ENCODE peak calls at places on chromosomes 16 and 17, in four cellular contexts. Q is AG10803, P is mucosa of descending colon, K is body of pancreas. A is an unnamed sample.

GRCh38 chr17:18038149-18038850 is 668 bp downstream of the ATPAF2 start:
- DNase-seq in K (no peak), Q (no peak), P (no peak), A (no peak)

GRCh38 chr16:20899503-20900298 is 457 bp downstream of the DCUN1D3 start:
- DNase-seq in K (peak), P (peak), Q (no peak), A (peak)

GRCh38 chr17:55190748-55191147 is 74.0 kb upstream of the HLF start:
- DNase-seq in Q (no peak), P (no peak), K (no peak), A (no peak)

GRCh38 chr17:16512011-16512410 is 20.0 kb upstream of the LRRC75A start:
- DNase-seq in Q (no peak), P (no peak), K (no peak), A (no peak)

GRCh38 chr17:1005361-1005946 is 8.5 kb downstream of the TIMM22 start:
- DNase-seq in K (peak), Q (peak), P (no peak), A (peak)

GRCh38 chr17:32152130-32152529 is 9.8 kb downstream of the RHOT1 start:
- DNase-seq in K (peak), P (no peak), Q (no peak), A (no peak)

GRCh38 chr17:69042308-69042707 is 18.4 kb downstream of the ABCA9 start:
- DNase-seq in Q (no peak), P (no peak), K (no peak), A (no peak)

GRCh38 chr17:4479982-4480751 is 18.5 kb upstream of the SPNS2 start:
- DNase-seq in P (no peak), K (peak), Q (no peak), A (no peak)

GRCh38 chr16:59339871-59340270 is 605.8 kb upstream of the GOT2 start:
- DNase-seq in K (no peak), P (no peak), Q (no peak), A (no peak)

GRCh38 chr17:50559674-50560184 is 786 bp upstream of the CACNA1G start:
- DNase-seq in P (no peak), Q (peak), K (peak), A (no peak)

GRCh38 chr16:50246299-50247122 is 19.8 kb upstream of the ADCY7 start:
- DNase-seq in Q (no peak), P (peak), K (no peak), A (no peak)

GRCh38 chr16:82460761-82461160 is 166.0 kb upstream of the CDH13 start:
- DNase-seq in Q (no peak), K (no peak), P (no peak), A (no peak)

GRCh38 chr16:87765473-87765775 is 362 bp downstream of the KLHDC4 start:
- DNase-seq in Q (no peak), P (no peak), K (peak), A (no peak)

GRCh38 chr16:88385831-88386815 is 3.4 kb downstream of the ZNF469 start:
- DNase-seq in K (no peak), P (peak), Q (no peak), A (no peak)

GRCh38 chr16:9122969-9123368 is 31.5 kb downstream of the HAPSTR1 start:
- DNase-seq in K (no peak), P (no peak), Q (no peak), A (no peak)

GRCh38 chr17:59859444-59860025 is 33.2 kb downstream of the TUBD1 start:
- DNase-seq in K (no peak), P (no peak), Q (peak), A (no peak)

DNA sequence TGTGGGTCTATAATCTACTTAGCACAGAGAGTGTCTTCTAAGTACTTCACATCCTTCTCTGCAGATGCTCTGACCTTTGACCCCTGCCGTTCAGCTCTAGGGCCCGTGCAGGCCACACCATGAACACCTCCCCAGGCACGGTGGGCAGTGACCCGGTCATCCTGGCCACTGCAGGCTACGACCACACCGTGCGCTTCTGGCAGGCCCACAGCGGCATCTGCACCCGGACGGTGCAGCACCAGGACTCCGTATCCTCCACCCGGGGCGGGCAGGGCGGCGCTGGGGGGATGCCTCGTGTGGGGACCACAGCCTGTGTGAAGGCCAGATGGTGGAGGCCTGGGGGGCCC is 686 bp downstream of the MLST8 start:
- DNase-seq in Q (no peak), P (peak), K (no peak), A (peak)
- TF ChIP-seq CTCF in Q (no peak), P (no peak), K (no peak), A (no peak)

DNA sequence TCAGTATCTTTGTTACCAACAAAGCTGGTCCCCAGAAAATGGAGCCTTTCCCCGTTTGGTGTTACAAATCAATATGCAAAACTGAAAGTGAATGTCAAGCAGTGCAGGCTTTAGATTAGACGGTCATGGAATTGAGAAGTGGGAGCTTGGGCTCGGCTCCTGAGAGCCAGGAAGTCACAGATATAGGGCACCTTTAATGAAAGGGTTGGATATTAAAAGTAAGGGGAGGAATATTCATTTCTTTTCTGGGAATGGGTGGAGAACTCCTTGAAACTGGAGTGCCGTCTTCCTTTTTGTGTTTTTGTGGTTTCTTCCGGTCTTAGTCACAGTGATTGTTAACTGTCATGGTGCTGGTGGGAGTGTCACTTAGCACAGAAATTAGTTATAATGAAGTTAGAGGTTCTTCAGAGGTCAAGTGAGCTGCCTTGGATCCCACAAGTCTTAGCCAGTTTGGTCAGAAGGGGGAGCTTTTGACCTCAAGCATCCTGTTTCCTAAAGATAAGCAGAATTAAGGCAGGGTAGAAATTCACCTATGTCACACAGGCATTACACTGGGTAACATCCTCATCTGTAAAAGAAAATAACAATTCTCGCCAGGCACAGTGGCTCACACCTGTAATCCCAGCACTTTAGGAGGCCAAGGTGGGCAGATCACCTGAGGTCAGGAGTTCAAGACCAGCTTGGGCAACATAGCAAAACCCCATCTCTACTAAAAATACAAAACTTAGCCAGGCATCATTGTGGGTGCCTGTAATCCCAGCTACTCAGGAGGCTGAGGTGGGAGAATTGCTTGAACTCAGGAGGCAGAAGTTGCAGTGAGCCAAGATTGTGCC is 9.6 kb upstream of the EIF1 start:
- DNase-seq in P (no peak), K (no peak), Q (peak), A (no peak)
- TF ChIP-seq CTCF in P (no peak), K (no peak), Q (peak), A (no peak)

GRCh38 chr16:55737966-55738365 is 82.2 kb downstream of the SLC6A2 start:
- DNase-seq in Q (no peak), P (no peak), K (no peak), A (no peak)

GRCh38 chr16:55732496-55732895 is 76.7 kb downstream of the SLC6A2 start:
- DNase-seq in P (no peak), Q (no peak), K (no peak), A (no peak)

GRCh38 chr16:55735120-55735781 is 79.5 kb downstream of the SLC6A2 start:
- DNase-seq in Q (no peak), K (no peak), P (no peak), A (no peak)

GRCh38 chr16:55734665-55735064 is 78.9 kb downstream of the SLC6A2 start:
- DNase-seq in K (no peak), Q (no peak), P (no peak), A (no peak)

GRCh38 chr16:55737318-55737717 is 81.5 kb downstream of the SLC6A2 start:
- DNase-seq in P (no peak), Q (no peak), K (no peak), A (no peak)
- TF ChIP-seq CTCF in P (no peak), Q (no peak), K (no peak), A (no peak)

GRCh38 chr17:8572767-8573166 is 57.8 kb downstream of the MYH10 start:
- DNase-seq in Q (peak), P (no peak), K (no peak), A (no peak)
- TF ChIP-seq CTCF in Q (peak), P (no peak), K (no peak), A (peak)

GRCh38 chr16:2243031-2243528 is 6.8 kb downstream of the DNASE1L2 start:
- DNase-seq in K (no peak), Q (no peak), P (no peak), A (no peak)
- TF ChIP-seq CTCF in K (no peak), Q (no peak), P (no peak), A (no peak)

GRCh38 chr17:20156196-20157077 is 147.3 kb downstream of the SPECC1 start:
- DNase-seq in Q (peak), K (peak), P (no peak), A (no peak)

GRCh38 chr17:20157078-20157360 is 147.9 kb downstream of the SPECC1 start:
- DNase-seq in K (no peak), Q (no peak), P (peak), A (no peak)

GRCh38 chr17:20153231-20153630 is 144.1 kb downstream of the SPECC1 start:
- DNase-seq in P (no peak), K (no peak), Q (no peak), A (no peak)

GRCh38 chr17:20154601-20155000 is 145.4 kb downstream of the SPECC1 start:
- DNase-seq in Q (no peak), K (no peak), P (no peak), A (no peak)

GRCh38 chr17:20155258-20156195 is 146.4 kb downstream of the SPECC1 start:
- DNase-seq in P (peak), K (peak), Q (peak), A (peak)
- TF ChIP-seq CTCF in P (no peak), K (no peak), Q (no peak), A (no peak)

GRCh38 chr16:26015776-26016175 is 324.0 kb downstream of the HS3ST4 start:
- DNase-seq in P (no peak), Q (no peak), K (no peak), A (no peak)

GRCh38 chr16:26019406-26019805 is 327.6 kb downstream of the HS3ST4 start:
- DNase-seq in Q (no peak), K (no peak), P (no peak), A (no peak)

GRCh38 chr16:26012376-26012775 is 320.6 kb downstream of the HS3ST4 start:
- DNase-seq in K (no peak), Q (no peak), P (no peak), A (no peak)

GRCh38 chr16:26019885-26020284 is 328.1 kb downstream of the HS3ST4 start:
- DNase-seq in K (no peak), P (no peak), Q (no peak), A (no peak)

GRCh38 chr16:26016989-26017388 is 325.2 kb downstream of the HS3ST4 start:
- DNase-seq in P (no peak), Q (no peak), K (no peak), A (no peak)
- TF ChIP-seq CTCF in P (no peak), Q (no peak), K (no peak), A (no peak)

GRCh38 chr17:39349246-39349645 is 52.2 kb downstream of the FBXL20 start:
- DNase-seq in Q (no peak), P (no peak), K (no peak), A (no peak)

GRCh38 chr17:39351508-39351907 is 49.9 kb downstream of the FBXL20 start:
- DNase-seq in K (no peak), Q (no peak), P (no peak), A (no peak)

GRCh38 chr17:39352986-39353385 is 48.4 kb downstream of the FBXL20 start:
- DNase-seq in Q (no peak), P (no peak), K (no peak), A (no peak)

GRCh38 chr17:39357488-39357887 is 43.9 kb downstream of the FBXL20 start:
- DNase-seq in K (no peak), P (no peak), Q (peak), A (no peak)

GRCh38 chr17:39352511-39352910 is 48.9 kb downstream of the FBXL20 start:
- DNase-seq in Q (no peak), K (no peak), P (no peak), A (no peak)
- TF ChIP-seq CTCF in Q (peak), K (no peak), P (no peak), A (no peak)

A was measured in dorsolateral prefrontal cortex.